ENCODE peak calls at places on chromosome 6, in nine cellular contexts. Z is omental fat pad; Y is stimulated activated CD4-positive, alpha-beta T cell treated with anti-CD3 and anti-CD28 coated beads, Interleukin-2, amount 100 ng/mL, for 48 hours; U is osteoblast; K is fibroblast of the aortic adventitia; G is COR-L47; S is LoVo; W is kidney epithelial cell; N is renal cortical epithelial cell. C is an unnamed sample.

GRCh38 chr6:3965071-3965718 is 113.7 kb downstream of the FAM217A start:
- DNase-seq in Z (no peak), Y (no peak), U (no peak), K (no peak), G (no peak), S (no peak), W (no peak), N (peak; percentile 20), C (no peak)

GRCh38 chr6:43076093-43076927 is at the start of gene PTK7:
- DNase-seq in Z (no peak), Y (no peak), U (peak; percentile 94), K (peak; percentile 45), G (peak; percentile 81), S (no peak), W (no peak), N (no peak), C (peak; percentile 92)

GRCh38 chr6:129672883-129673631 is 36.9 kb downstream of the ARHGAP18 start:
- DNase-seq in Z (no peak), Y (no peak), U (peak; percentile 82), K (peak; percentile 91), G (no peak), S (peak; percentile 80), W (peak; percentile 67), N (peak; percentile 93), C (no peak)

GRCh38 chr6:53959717-53960116 is 151.5 kb upstream of the MLIP start:
- DNase-seq in Z (no peak), Y (no peak), U (no peak), K (no peak), G (no peak), S (no peak), W (no peak), N (peak; percentile 52), C (no peak)

GRCh38 chr6:100538086-100538485 is 73.4 kb upstream of the SIM1 start:
- DNase-seq in Z (no peak), Y (no peak), U (no peak), K (no peak), G (no peak), S (no peak), W (peak; percentile 31), N (peak; percentile 96), C (no peak)

GRCh38 chr6:127342296-127342945 is 988 bp downstream of the ECHDC1 start:
- DNase-seq in Z (no peak), Y (no peak), U (peak; percentile 53), K (peak; percentile 66), G (no peak), S (peak; percentile 55), W (no peak), N (peak; percentile 88), C (peak; percentile 21)

GRCh38 chr6:20757761-20758160 is 223.5 kb downstream of the CDKAL1 start:
- DNase-seq in Z (no peak), Y (no peak), U (peak; percentile 87), K (peak; percentile 45), G (no peak), S (no peak), W (peak; percentile 34), N (peak; percentile 78), C (peak; percentile 6)

GRCh38 chr6:143805832-143806281 is 37.3 kb upstream of the LTV1 start:
- DNase-seq in Z (no peak), Y (no peak), U (peak; percentile 43), K (peak; percentile 61), G (no peak), S (no peak), W (no peak), N (no peak), C (no peak)

GRCh38 chr6:125003070-125003469 is 40.8 kb downstream of the RNF217 start:
- DNase-seq in Z (no peak), Y (no peak), U (no peak), K (no peak), G (no peak), S (no peak), W (no peak), N (no peak), C (no peak)

GRCh38 chr6:130229645-130230044 is 6.9 kb upstream of the SAMD3 start:
- DNase-seq in Z (no peak), Y (no peak), U (no peak), K (no peak), G (no peak), S (no peak), W (no peak), N (no peak), C (no peak)

GRCh38 chr6:49326337-49326736 is 136.7 kb downstream of the MMUT start:
- DNase-seq in Z (no peak), Y (no peak), U (no peak), K (peak; percentile 86), G (no peak), S (no peak), W (peak; percentile 37), N (peak; percentile 66), C (no peak)

GRCh38 chr6:22884441-22884840 is 315.1 kb downstream of the HDGFL1 start:
- DNase-seq in Z (no peak), Y (no peak), U (no peak), K (no peak), G (no peak), S (no peak), W (no peak), N (no peak), C (no peak)

GRCh38 chr6:32047084-32047478 is 8.9 kb downstream of the CYP21A2 start:
- DNase-seq in Z (peak; percentile 46), Y (no peak), U (peak; percentile 69), K (peak; percentile 68), G (no peak), S (no peak), W (no peak), N (peak; percentile 36), C (no peak)

GRCh38 chr6:21556968-21557721 is 36.4 kb upstream of the SOX4 start:
- DNase-seq in Z (no peak), Y (no peak), U (no peak), K (no peak), G (peak; percentile 77), S (no peak), W (no peak), N (peak; percentile 84), C (peak; percentile 76)

GRCh38 chr6:54681987-54682386 is 164.6 kb upstream of the FAM83B start:
- DNase-seq in Z (no peak), Y (no peak), U (peak; percentile 8), K (peak; percentile 82), G (no peak), S (no peak), W (peak; percentile 14), N (peak; percentile 79), C (no peak)

GRCh38 chr6:86937219-86938079 is at the start of gene HTR1E:
- DNase-seq in Z (no peak), Y (no peak), U (peak; percentile 76), K (peak; percentile 12), G (peak; percentile 21), S (no peak), W (no peak), N (peak; percentile 2), C (peak; percentile 61)

GRCh38 chr6:96522469-96523009 is 933 bp downstream of the UFL1 start:
- DNase-seq in Z (no peak), Y (no peak), U (no peak), K (peak; percentile 30), G (no peak), S (peak; percentile 15), W (no peak), N (peak; percentile 16), C (peak; percentile 18)

GRCh38 chr6:77620290-77620882 is 32.5 kb upstream of the MEI4 start:
- DNase-seq in Z (no peak), Y (no peak), U (no peak), K (no peak), G (no peak), S (peak; percentile 9), W (no peak), N (peak; percentile 18), C (peak; percentile 11)

GRCh38 chr6:108768176-108768555 is 80.1 kb upstream of the ARMC2 start:
- DNase-seq in Z (no peak), Y (no peak), U (no peak), K (no peak), G (no peak), S (no peak), W (no peak), N (no peak), C (no peak)

GRCh38 chr6:167795874-167796667 is 30.6 kb upstream of the AFDN start:
- DNase-seq in Z (no peak), Y (no peak), U (peak; percentile 61), K (no peak), G (no peak), S (no peak), W (no peak), N (peak; percentile 35), C (peak; percentile 77)

GRCh38 chr6:139839506-139840156 is 465.2 kb upstream of the CITED2 start:
- DNase-seq in Z (no peak), Y (no peak), U (peak; percentile 76), K (peak; percentile 22), G (no peak), S (no peak), W (no peak), N (no peak), C (no peak)

GRCh38 chr6:37965964-37966676 is 146.6 kb downstream of the ZFAND3 start:
- DNase-seq in Z (no peak), Y (no peak), U (peak; percentile 39), K (peak; percentile 75), G (no peak), S (no peak), W (peak; percentile 67), N (peak; percentile 95), C (no peak)

GRCh38 chr6:65289491-65289890 is 417.5 kb downstream of the EYS start:
- DNase-seq in Z (no peak), Y (no peak), U (no peak), K (no peak), G (no peak), S (no peak), W (no peak), N (peak; percentile 25), C (no peak)

GRCh38 chr6:35061651-35062410 is 79.3 kb downstream of the TCP11 start:
- DNase-seq in Z (no peak), Y (no peak), U (peak; percentile 95), K (no peak), G (no peak), S (no peak), W (no peak), N (no peak), C (no peak)

C was measured in NCI-H146.